ENCODE peak calls at places on chromosomes 12 and 14, in six cellular contexts. E is uterus, O is esophagus squamous epithelium, L is IMR-90, U is GM23338, S is tibial artery. W is an unnamed sample.

GRCh38 chr12:5708371-5708770 is 236.7 kb downstream of the ANO2 start:
- DNase-seq in L (no peak), U (no peak), E (no peak), O (no peak), S (no peak), W (no peak)

GRCh38 chr12:92411687-92412086 is 266.0 kb upstream of the BTG1 start:
- DNase-seq in S (no peak), L (no peak), U (no peak), O (no peak), E (no peak), W (no peak)

GRCh38 chr12:50166776-50167025 is 468 bp downstream of the CERS5 start:
- DNase-seq in L (no peak), O (no peak), U (no peak), E (peak), S (no peak), W (no peak)

GRCh38 chr12:102043928-102044327 is 17.9 kb downstream of the WASHC3 start:
- DNase-seq in U (no peak), S (no peak), E (no peak), L (no peak), O (no peak), W (no peak)

GRCh38 chr12:48810817-48811453 is 7.4 kb upstream of the CACNB3 start:
- DNase-seq in O (no peak), S (no peak), E (peak), U (no peak), L (peak), W (no peak)

GRCh38 chr14:102279688-102280348 is 25.1 kb downstream of the MOK start:
- DNase-seq in E (no peak), O (no peak), S (no peak), U (peak), L (peak), W (peak)

GRCh38 chr12:91074851-91075250 is 17.0 kb upstream of the KERA start:
- DNase-seq in L (no peak), E (no peak), S (no peak), O (no peak), U (no peak), W (no peak)

GRCh38 chr14:70919774-70920173 is 12.5 kb downstream of the PCNX1 start:
- DNase-seq in L (peak), E (no peak), U (peak), O (no peak), S (no peak), W (no peak)

GRCh38 chr12:27732281-27732680 is 21.6 kb downstream of the MRPS35 start:
- DNase-seq in U (peak), L (no peak), O (no peak), S (no peak), E (no peak), W (no peak)

GRCh38 chr14:21099596-21099985 is 1.1 kb upstream of the ZNF219 start:
- DNase-seq in O (no peak), S (no peak), L (no peak), E (no peak), U (no peak), W (no peak)

GRCh38 chr12:42459336-42459847 is 130.2 kb downstream of the PRICKLE1 start:
- DNase-seq in S (no peak), E (no peak), O (no peak), U (peak), L (no peak), W (no peak)

GRCh38 chr14:63840981-63841380 is 11.8 kb upstream of the SYNE2 start:
- DNase-seq in S (no peak), U (peak), L (no peak), E (no peak), O (no peak), W (no peak)

GRCh38 chr14:105850853-105851581 is 324.6 kb downstream of the TMEM121 start:
- DNase-seq in E (peak), S (peak), O (no peak), U (no peak), L (no peak), W (no peak)

GRCh38 chr14:31945074-31945613 is 132.0 kb upstream of the ARHGAP5 start:
- DNase-seq in L (no peak), E (no peak), O (no peak), S (no peak), U (no peak), W (no peak)

GRCh38 chr12:124496584-124496983 is 70.8 kb downstream of the NCOR2 start:
- DNase-seq in S (no peak), L (peak), U (no peak), O (no peak), E (no peak), W (no peak)

GRCh38 chr14:101600891-101601602 is 39.8 kb downstream of the DIO3 start:
- DNase-seq in S (no peak), O (no peak), L (no peak), E (peak), U (no peak), W (no peak)

GRCh38 chr12:24902521-24903304 is 46.2 kb downstream of the BCAT1 start:
- DNase-seq in L (no peak), O (no peak), S (no peak), E (no peak), U (peak), W (no peak)

GRCh38 chr12:117151195-117152031 is 38.9 kb downstream of the FBXO21 start:
- DNase-seq in U (peak), L (peak), O (no peak), E (peak), S (peak), W (no peak)

GRCh38 chr12:108933950-108934349 is 54.1 kb downstream of the DAO start:
- DNase-seq in E (peak), S (no peak), L (no peak), O (no peak), U (no peak), W (no peak)

GRCh38 chr14:74176404-74176788 is 62.9 kb upstream of the VSX2 start:
- DNase-seq in S (no peak), U (no peak), L (no peak), O (no peak), E (no peak), W (no peak)

GRCh38 chr12:19739195-19739776 is 300.0 kb downstream of the AEBP2 start:
- DNase-seq in U (peak), S (no peak), L (peak), E (peak), O (no peak), W (no peak)

GRCh38 chr14:68506021-68506644 is 286.7 kb downstream of the ZFP36L1 start:
- DNase-seq in E (peak), S (no peak), U (peak), O (no peak), L (peak), W (no peak)
- H3K27ac ChIP-seq in E (peak), S (no peak), U (peak), O (peak), L (peak), W (peak)

DNA sequence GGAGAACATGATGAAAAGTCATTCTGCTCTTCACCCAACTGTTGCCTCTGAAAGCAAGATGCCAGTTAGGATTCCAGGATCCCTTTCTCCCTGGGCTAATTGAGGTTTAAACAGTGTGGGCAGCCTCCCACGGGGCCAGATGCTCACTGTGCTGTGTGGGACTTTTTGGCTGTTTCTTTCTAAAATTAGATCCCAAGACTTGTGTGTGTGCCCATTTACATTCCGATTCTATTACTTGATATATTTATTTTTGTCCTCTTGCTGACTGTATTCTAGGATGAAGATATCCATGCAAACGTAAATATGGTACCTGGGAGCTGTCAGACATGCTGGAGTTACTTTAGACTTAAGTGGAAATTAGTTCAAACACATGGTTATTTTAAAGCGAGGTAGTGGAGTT is 6.2 kb downstream of the IFT43 start:
- DNase-seq in E (no peak), L (peak), U (no peak), O (no peak), S (no peak), W (no peak)
- H3K27ac ChIP-seq in E (peak), L (no peak), U (no peak), O (no peak), S (peak), W (no peak)

GRCh38 chr12:89355243-89356068 is 3.2 kb upstream of the DUSP6 start:
- DNase-seq in U (no peak), E (no peak), L (no peak), O (no peak), S (no peak), W (no peak)

GRCh38 chr12:89354630-89354931 is 2.3 kb upstream of the DUSP6 start:
- DNase-seq in E (no peak), L (peak), O (no peak), U (peak), S (no peak), W (no peak)

GRCh38 chr12:89353823-89354629 is 1.7 kb upstream of the DUSP6 start:
- DNase-seq in L (peak), S (peak), E (peak), O (peak), U (peak), W (peak)

GRCh38 chr12:89357297-89357730 is 5.0 kb upstream of the DUSP6 start:
- DNase-seq in O (no peak), U (no peak), L (no peak), E (no peak), S (no peak), W (no peak)

DNA sequence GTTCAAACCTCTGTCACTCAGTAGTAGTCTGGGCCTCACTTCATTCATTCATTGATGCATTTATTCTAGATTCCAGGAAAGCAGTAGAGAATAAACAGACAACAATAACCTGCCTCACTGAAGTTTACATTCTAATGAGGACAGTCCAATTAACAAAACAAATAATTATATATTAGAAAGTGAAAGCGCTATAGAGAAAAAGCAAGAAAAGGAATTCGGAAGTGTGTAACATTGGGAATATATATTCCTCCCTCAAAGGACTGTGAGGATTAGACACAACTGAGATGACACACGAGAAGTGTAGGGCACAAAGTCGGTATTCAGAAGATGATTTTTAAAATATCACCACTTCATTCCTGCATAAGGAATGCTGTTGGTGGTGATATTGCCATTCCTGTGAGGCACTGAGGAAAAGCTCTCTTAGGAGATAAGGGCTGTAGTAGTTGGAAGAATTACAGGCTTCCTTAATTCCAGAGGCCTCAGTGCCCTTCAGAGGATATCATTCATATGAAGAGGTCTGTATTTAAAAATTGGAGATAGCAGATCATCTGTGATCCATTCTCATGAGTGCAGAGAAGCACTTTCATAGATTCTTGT is 3.9 kb upstream of the DUSP6 start:
- DNase-seq in U (no peak), L (no peak), S (no peak), O (no peak), E (no peak), W (no peak)
- H3K27ac ChIP-seq in U (no peak), L (no peak), S (no peak), O (no peak), E (no peak), W (peak)

DNA sequence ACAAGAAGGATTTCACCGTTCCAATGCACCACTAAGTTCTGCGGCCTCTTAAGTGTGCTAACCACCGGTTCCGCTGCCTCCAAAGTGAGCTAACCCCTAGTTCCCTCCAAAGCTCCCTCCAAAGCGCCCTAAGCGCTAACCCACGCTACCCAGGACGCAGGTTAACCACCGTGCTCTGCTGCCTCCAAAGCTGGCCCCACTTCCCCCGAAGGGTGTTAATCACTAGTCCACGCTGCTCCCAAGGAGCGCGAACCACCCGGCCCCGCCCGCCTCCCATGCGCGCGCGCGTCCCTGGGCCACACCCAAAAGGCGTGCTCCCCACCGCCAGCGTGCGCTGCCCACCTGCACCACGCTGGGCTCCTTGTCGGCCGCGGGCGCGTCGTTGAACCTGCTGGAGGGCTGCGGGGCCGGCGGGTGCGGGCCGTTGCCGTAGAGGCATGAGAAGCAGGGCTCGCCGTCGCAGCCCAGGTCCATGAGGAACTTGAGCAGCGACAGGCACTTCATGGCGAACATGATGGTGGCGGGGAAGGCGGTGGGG is 11.7 kb downstream of the FAM181A start:
- DNase-seq in O (no peak), E (no peak), U (peak), S (no peak), L (no peak), W (no peak)
- H3K27ac ChIP-seq in O (no peak), E (no peak), U (no peak), S (peak), L (no peak), W (no peak)

GRCh38 chr12:52903855-52904508 is 894 bp downstream of the KRT8 start:
- DNase-seq in U (peak), E (peak), O (no peak), S (no peak), L (no peak), W (no peak)
- H3K27ac ChIP-seq in U (peak), E (peak), O (peak), S (peak), L (peak), W (peak)

DNA sequence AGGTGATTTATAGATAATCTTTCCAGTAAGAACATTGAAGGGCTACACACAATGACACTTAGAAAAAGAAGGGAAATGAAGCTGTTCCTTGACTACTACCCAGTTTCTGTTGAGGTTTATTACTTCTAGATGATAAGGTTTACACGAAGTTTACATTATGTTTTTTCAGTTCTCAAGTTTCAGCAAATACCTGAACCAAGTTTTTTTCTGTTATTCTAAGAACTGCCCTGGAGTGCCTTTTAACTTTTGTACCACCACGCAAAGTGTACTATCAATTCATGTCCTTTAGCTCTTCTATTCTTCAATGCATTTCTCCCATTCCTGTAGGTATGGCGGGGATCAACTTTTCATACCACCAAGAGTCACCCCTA is 5.8 kb downstream of the FBXL14 start:
- DNase-seq in E (no peak), S (no peak), O (no peak), L (no peak), U (no peak), W (no peak)
- H3K27ac ChIP-seq in E (peak), S (peak), O (peak), L (no peak), U (no peak), W (no peak)

GRCh38 chr12:38984388-38984787 is 79.0 kb upstream of the CPNE8 start:
- DNase-seq in S (no peak), O (no peak), E (no peak), L (no peak), U (no peak), W (no peak)

GRCh38 chr12:38985961-38986360 is 80.6 kb upstream of the CPNE8 start:
- DNase-seq in S (no peak), L (no peak), U (no peak), O (no peak), E (no peak), W (no peak)

DNA sequence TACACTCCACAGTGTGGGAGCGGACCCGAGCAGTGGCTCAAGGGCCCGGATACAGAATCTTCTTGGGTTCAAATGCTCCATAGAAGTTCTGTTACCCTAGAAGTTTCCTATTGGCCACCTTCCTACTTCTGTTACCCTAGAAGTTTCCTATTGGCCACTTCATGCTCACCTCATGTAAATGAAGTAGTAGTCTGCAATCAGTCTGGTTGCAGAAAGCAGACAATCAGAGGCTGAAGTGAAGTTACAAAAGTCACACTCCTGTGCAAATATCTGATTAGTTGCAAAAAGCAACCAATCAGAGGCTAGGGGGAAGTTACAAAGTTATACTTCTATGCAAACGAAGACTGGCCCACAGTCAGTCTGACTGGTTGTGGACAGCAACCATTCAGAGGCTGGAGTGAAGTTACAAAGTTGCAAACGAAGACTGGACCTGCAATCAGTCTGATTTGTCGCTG is 77.8 kb upstream of the CPNE8 start:
- DNase-seq in L (no peak), U (no peak), S (no peak), O (no peak), E (no peak), W (no peak)
- H3K27ac ChIP-seq in L (no peak), U (no peak), S (no peak), O (no peak), E (no peak), W (no peak)

DNA sequence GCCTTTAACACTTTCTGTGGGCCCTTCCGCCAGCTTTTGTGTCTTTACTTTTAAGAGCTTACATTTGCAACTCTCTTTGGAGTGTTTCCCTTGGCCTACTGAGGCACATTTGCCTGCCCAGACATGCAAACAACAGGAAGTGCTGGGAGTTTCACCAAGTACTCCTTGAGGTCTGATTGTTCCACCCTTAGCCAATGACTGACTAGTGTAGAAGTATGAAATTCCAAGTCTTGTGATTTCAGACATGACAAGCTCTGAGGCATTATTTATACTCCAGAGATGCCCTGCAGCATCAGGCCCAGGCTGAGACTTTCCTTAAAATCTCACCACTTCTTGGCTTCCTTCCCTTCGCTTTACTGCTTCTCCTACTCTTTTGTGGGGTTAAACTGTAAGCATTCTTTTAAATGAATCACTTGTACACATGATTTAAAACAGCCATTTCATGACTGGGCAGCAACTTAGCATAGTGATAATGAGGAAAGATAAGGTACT is 174.1 kb downstream of the SLC6A15 start:
- DNase-seq in U (peak), L (peak), E (no peak), S (peak), O (no peak), W (peak)
- H3K27ac ChIP-seq in U (peak), L (no peak), E (peak), S (no peak), O (no peak), W (peak)

W was measured in epithelial cell of prostate.